ENCODE peak calls at places on chromosomes 12 and 14, in six cellular contexts. F is upper lobe of right lung, I is DND-41, X is cardiac muscle cell, B is testis, N is psoas muscle. V is an unnamed sample. For H3K4me1, the result is how much of the 10 kb centered on the place peaks cover.

GRCh38 chr14:57501039-57501557 is 7.4 kb upstream of the CCDC198 start:
- DNase-seq in F (no peak), I (no peak), X (no peak), B (no peak), N (no peak), V (no peak)

GRCh38 chr12:117038919-117039318 is 60.3 kb downstream of the TESC start:
- DNase-seq in F (no peak), I (no peak), X (no peak), B (no peak), N (no peak), V (no peak)

GRCh38 chr14:105411017-105411941 is 8.3 kb upstream of the MTA1 start:
- DNase-seq in F (peak), I (no peak), X (peak), B (no peak), N (no peak), V (peak)

GRCh38 chr14:56570295-56570694 is 9.3 kb upstream of the TMEM260 start:
- DNase-seq in F (no peak), I (no peak), X (no peak), B (no peak), N (no peak), V (no peak)

GRCh38 chr12:101642115-101643067 is 47.6 kb downstream of the MYBPC1 start:
- DNase-seq in F (peak), I (no peak), X (peak), B (peak), N (no peak), V (no peak)

GRCh38 chr12:64598831-64599230 is 11.5 kb upstream of the RASSF3 start:
- DNase-seq in F (no peak), I (no peak), X (no peak), B (no peak), N (no peak), V (no peak)

GRCh38 chr12:100464529-100464928 is 9.1 kb upstream of the NR1H4 start:
- DNase-seq in F (no peak), I (no peak), X (no peak), B (no peak), N (no peak), V (no peak)

GRCh38 chr12:79020106-79020505 is 155.5 kb downstream of the SYT1 start:
- DNase-seq in F (no peak), I (no peak), X (no peak), B (no peak), N (no peak), V (no peak)

GRCh38 chr12:998020-998874 is 7.2 kb downstream of the ERC1 start:
- DNase-seq in F (no peak), I (no peak), X (peak), B (no peak), N (no peak), V (no peak)

GRCh38 chr14:22532345-22533056 is 56.5 kb downstream of the DAD1 start:
- DNase-seq in F (no peak), I (no peak), X (peak), B (no peak), N (no peak), V (no peak)

GRCh38 chr12:49637401-49637800 is 14.0 kb downstream of the PRPF40B start:
- DNase-seq in F (no peak), I (no peak), X (peak), B (no peak), N (no peak), V (no peak)

GRCh38 chr12:49635036-49635435 is 11.7 kb downstream of the PRPF40B start:
- DNase-seq in F (no peak), I (no peak), X (no peak), B (no peak), N (no peak), V (no peak)

GRCh38 chr12:49636574-49636973 is 13.2 kb downstream of the PRPF40B start:
- DNase-seq in F (no peak), I (no peak), X (no peak), B (peak), N (no peak), V (no peak)

GRCh38 chr12:49635656-49636055 is 12.3 kb downstream of the PRPF40B start:
- DNase-seq in F (no peak), I (no peak), X (no peak), B (no peak), N (no peak), V (no peak)

DNA sequence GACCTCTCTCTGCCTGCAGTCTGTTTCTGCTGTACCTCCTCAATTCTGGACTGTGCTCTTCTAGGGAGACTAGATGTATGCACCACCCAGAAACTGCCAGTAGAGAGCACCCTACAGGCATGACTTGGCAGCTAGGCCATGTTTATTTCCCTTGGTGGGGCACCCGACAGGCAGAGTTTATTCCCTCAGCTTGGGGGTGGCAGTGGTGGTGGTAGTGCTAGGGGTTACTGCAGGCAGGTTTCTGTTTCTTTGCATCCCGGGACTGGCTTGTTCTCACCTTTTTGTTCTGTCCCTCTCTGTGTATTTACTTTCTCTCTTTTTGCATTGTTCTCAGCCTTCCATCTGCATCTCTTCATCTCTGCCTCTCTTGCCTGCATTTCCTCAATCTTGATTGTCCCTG is 13.6 kb downstream of the PRPF40B start:
- DNase-seq in F (no peak), I (peak), X (peak), B (peak), N (no peak), V (no peak)
- H3K4me3 ChIP-seq in F (no peak), I (no peak), X (no peak), B (no peak), N (no peak), V (no peak)

GRCh38 chr14:65222434-65222833 is 120.1 kb upstream of the MAX start:
- DNase-seq in F (peak), I (peak), X (peak), B (peak), N (peak), V (no peak)

GRCh38 chr14:65225299-65226159 is 123.2 kb upstream of the MAX start:
- DNase-seq in F (no peak), I (no peak), X (no peak), B (no peak), N (no peak), V (no peak)

GRCh38 chr14:65226824-65227604 is 124.7 kb upstream of the MAX start:
- DNase-seq in F (no peak), I (no peak), X (no peak), B (no peak), N (no peak), V (no peak)

GRCh38 chr14:65224799-65225198 is 122.5 kb upstream of the MAX start:
- DNase-seq in F (no peak), I (peak), X (peak), B (no peak), N (no peak), V (no peak)

GRCh38 chr14:65223636-65224035 is 121.3 kb upstream of the MAX start:
- DNase-seq in F (no peak), I (no peak), X (no peak), B (no peak), N (no peak), V (no peak)
- H3K4me1 ChIP-seq in F (under half), I (under half), X (under half), B (under half), N (under half), V (under half)

DNA sequence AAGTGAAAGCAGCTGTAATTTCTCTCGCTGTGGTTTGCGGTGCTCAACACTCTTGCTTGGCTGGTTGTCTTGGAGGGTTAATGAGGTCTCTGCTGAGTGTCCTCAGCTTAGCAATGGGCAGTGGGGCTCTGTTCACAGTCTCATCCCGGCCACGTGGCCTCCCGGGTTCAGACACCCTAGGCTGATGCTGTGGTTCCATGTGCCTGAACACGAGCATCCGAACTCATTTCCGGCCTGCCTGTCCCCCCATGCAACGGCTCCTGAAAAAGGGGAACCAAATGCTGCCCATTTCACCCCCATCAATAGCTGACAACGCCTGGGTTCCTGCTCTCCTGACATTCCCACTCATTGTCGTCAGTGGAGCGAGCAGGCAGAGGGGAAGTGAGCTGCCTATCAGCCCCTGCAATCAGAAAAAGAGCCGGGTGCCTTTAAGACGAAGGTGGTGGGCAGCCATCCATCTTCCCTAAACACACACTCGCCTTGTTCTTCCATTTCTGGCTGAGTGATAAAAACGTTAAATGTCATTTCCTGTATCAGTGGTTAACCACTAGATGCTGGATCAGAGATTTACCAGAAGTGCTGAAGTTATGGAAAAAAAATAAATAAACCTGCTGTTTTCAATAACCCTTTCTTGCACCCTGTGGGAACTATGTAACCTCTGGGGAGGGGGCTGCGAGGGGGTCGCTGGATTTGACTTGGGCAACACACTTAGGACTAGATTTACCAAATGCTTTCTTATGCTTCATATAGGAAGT is 60.3 kb upstream of the BCL2L14 start:
- DNase-seq in F (peak), I (peak), X (no peak), B (peak), N (peak), V (no peak)
- H3K4me3 ChIP-seq in F (no peak), I (no peak), X (no peak), B (no peak), N (no peak), V (no peak)

DNA sequence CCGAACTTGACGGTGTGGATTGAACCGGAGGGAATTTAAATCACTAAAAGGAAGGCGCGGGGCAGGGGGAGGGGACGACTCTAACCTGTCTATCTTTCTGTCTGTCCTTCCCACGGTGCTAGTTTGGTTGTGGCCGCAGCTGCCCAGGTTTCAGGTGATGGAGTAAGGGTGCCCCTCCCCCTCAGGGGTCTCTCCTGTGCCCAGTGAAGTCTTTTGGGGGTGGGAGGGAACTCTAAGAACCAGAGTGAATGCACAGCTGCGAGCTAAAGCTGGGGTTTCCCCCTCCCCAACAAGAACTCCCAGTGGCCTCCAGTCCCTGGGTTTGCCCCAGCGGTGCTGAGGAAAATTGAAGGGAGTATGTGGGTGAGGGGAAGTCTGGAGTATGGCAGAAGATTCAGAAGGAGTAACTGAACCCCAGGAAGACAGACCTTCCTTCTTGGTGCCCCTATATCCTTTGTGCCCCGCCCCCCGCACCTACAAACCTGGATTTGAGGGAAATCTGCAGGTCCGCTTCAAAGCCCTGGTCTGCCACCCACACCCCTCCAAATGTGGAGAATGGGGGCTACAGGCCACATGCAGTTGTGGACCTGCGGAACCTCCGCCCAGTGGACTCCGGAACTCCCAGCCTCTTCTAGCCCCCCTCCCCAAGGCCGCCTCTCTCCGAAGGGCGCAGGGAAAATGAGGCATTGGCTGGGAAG is 3.6 kb upstream of the HOXC9 start:
- DNase-seq in F (no peak), I (no peak), X (no peak), B (no peak), N (no peak), V (no peak)
- H3K4me1 ChIP-seq in F (under half), I (under half), X (under half), B (under half), N (under half), V (under half)

DNA sequence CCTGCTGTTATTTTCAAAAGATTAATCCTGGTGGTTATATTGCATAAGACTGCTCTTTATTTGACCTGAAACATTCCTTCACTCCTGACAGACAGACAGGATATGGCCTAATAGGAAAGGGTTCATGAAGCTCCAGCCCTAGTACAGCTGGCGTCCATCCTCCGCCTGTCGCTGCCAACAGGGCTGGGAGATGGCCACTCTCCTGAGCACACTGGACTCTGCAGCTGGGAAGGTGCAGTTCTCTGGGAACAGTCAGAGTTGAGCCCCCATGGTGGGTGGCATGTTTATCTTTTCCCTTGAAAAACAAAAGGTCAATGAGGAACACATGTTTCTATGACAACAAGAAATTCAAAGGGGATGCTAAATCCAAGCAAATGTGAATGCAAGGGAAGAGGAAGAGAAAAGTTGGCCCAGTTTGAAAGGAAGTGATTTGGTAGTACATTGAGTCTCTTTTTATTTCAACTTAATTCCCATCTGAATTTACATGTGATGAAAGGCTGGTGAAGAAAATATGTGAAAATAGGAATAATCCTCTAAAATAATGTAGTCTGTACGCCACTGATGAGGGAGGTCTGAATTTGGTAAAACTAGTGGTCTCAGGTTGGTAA is 89.9 kb upstream of the DCN start:
- DNase-seq in F (no peak), I (no peak), X (no peak), B (peak), N (peak), V (no peak)
- H3K4me3 ChIP-seq in F (no peak), I (no peak), X (no peak), B (no peak), N (no peak), V (no peak)

V was measured in RWPE2.